ENCODE peak calls at places on chromosomes 13 and 19, in nine cellular contexts. Z is HTR-8/SVneo, B is upper lobe of right lung, A is ACHN, T is fibroblast of gingiva, I is ascending aorta, H is NCI-H1105 treated with DMSO at 0.1 percent for 48 hours, L is HCT116, S is dorsolateral prefrontal cortex. G is an unnamed sample.

GRCh38 chr19:1279782-1280341 is 4.5 kb downstream of the FAM174C start:
- DNase-seq in T (peak), L (peak), I (no peak), A (peak), S (peak), H (peak), Z (peak), B (peak), G (peak)

GRCh38 chr19:45296365-45296764 is 26.3 kb downstream of the CKM start:
- DNase-seq in T (no peak), S (no peak), L (no peak), I (no peak), A (no peak), Z (no peak), H (no peak), B (no peak), G (no peak)

GRCh38 chr19:10295305-10295846 is 5.6 kb downstream of the ICAM5 start:
- DNase-seq in A (peak), B (peak), H (peak), I (no peak), S (no peak), T (no peak), Z (no peak), L (no peak), G (peak)

GRCh38 chr19:3586707-3587346 is 1.5 kb downstream of the GIPC3 start:
- DNase-seq in H (peak), S (no peak), A (no peak), T (no peak), I (no peak), B (no peak), Z (no peak), L (no peak), G (no peak)

GRCh38 chr19:9966448-9966847 is 30.1 kb upstream of the OLFM2 start:
- DNase-seq in A (no peak), B (no peak), Z (no peak), I (no peak), L (no peak), T (no peak), H (no peak), S (no peak), G (no peak)

GRCh38 chr19:31641591-31641990 is 292.4 kb upstream of the TSHZ3 start:
- DNase-seq in H (no peak), A (peak), S (no peak), Z (no peak), T (no peak), L (no peak), B (no peak), I (no peak), G (no peak)

GRCh38 chr19:21202865-21203494 is 61.1 kb downstream of the ZNF431 start:
- DNase-seq in B (no peak), T (no peak), I (no peak), L (peak), A (peak), Z (peak), S (no peak), H (peak), G (peak)

GRCh38 chr13:86020350-86021002 is 221.3 kb upstream of the SLITRK6 start:
- DNase-seq in H (peak), S (no peak), B (no peak), Z (peak), A (peak), I (no peak), L (no peak), T (peak), G (no peak)

GRCh38 chr13:113815151-113816058 is 48.5 kb downstream of the GAS6 start:
- DNase-seq in Z (no peak), I (no peak), H (no peak), A (no peak), S (no peak), L (peak), B (no peak), T (no peak), G (no peak)

GRCh38 chr19:1239796-1240737 is 1.5 kb upstream of the ATP5F1D start:
- DNase-seq in S (peak), H (peak), A (peak), L (peak), I (no peak), B (peak), Z (peak), T (peak), G (peak)

GRCh38 chr19:45765365-45766292 is 3.4 kb downstream of the SIX5 start:
- DNase-seq in I (no peak), H (no peak), A (no peak), S (no peak), B (no peak), T (no peak), L (no peak), Z (no peak), G (no peak)

GRCh38 chr19:48502720-48503018 is 9.0 kb downstream of the LMTK3 start:
- DNase-seq in T (no peak), A (no peak), L (no peak), Z (no peak), S (no peak), I (no peak), B (no peak), H (no peak), G (no peak)

GRCh38 chr13:47184311-47184710 is 287.5 kb upstream of the HTR2A start:
- DNase-seq in S (no peak), L (no peak), H (no peak), I (no peak), A (no peak), B (no peak), T (peak), Z (no peak), G (no peak)

GRCh38 chr13:97258801-97259200 is 36.7 kb downstream of the MBNL2 start:
- DNase-seq in B (no peak), I (no peak), A (no peak), H (no peak), T (peak), L (no peak), S (no peak), Z (no peak), G (no peak)

GRCh38 chr19:57903298-57904174 is 12.9 kb downstream of the ZNF417 start:
- DNase-seq in B (no peak), A (peak), T (peak), L (peak), H (peak), Z (no peak), S (no peak), I (no peak), G (no peak)